ENCODE peak calls at places on chromosomes 12 and 14, in nine cellular contexts. U is hepatic stellate cell; C is BJ; M is Kasumi-1; V is SHP77; Q is GM04503; S is NCI-H187 treated with DMSO at 0.1 percent for 48 hours; P is activated naive CD8-positive, alpha-beta T cell treated with anti-CD3 and anti-CD28 coated beads, Interleukin-2, amount 50 U/mL, for 24 hours; A is transverse colon. Z is an unnamed sample.

GRCh38 chr12:132270969-132271754 is 58.2 kb downstream of the GALNT9 start:
- DNase-seq in A (no peak), V (no peak), U (no peak), C (no peak), M (no peak), P (no peak), S (no peak), Q (no peak), Z (no peak)

GRCh38 chr12:112927925-112928324 is 10.3 kb upstream of the OAS3 start:
- DNase-seq in U (no peak), M (no peak), P (no peak), S (no peak), C (no peak), A (no peak), Q (no peak), V (no peak), Z (no peak)

GRCh38 chr12:24586293-24586692 is 362.6 kb downstream of the BCAT1 start:
- DNase-seq in M (no peak), A (no peak), Q (no peak), S (no peak), V (no peak), U (no peak), C (no peak), P (no peak), Z (no peak)

GRCh38 chr14:73491256-73491976 is 683 bp downstream of the RIOX1 start:
- DNase-seq in A (peak; percentile 79), Q (no peak), S (no peak), P (peak; percentile 73), V (peak; percentile 42), C (no peak), U (peak; percentile 60), M (peak; percentile 42), Z (peak; percentile 64)

GRCh38 chr14:75022655-75023054 is 19.9 kb downstream of the EIF2B2 start:
- DNase-seq in P (no peak), S (no peak), A (no peak), U (no peak), C (no peak), V (no peak), Q (no peak), M (no peak), Z (no peak)

GRCh38 chr12:29616664-29617409 is 119.4 kb upstream of the OVCH1 start:
- DNase-seq in M (no peak), C (peak; percentile 37), P (no peak), V (no peak), U (peak; percentile 23), S (no peak), Q (no peak), A (no peak), Z (peak; percentile 91)

GRCh38 chr12:63845726-63846125 is 1.2 kb downstream of the SRGAP1 start:
- DNase-seq in C (no peak), S (no peak), V (peak; percentile 16), Q (no peak), P (no peak), U (peak; percentile 26), A (peak; percentile 30), M (no peak), Z (peak; percentile 66)

GRCh38 chr12:79373896-79374499 is 316.8 kb downstream of the PAWR start:
- DNase-seq in A (no peak), V (no peak), Q (no peak), M (peak; percentile 31), U (peak; percentile 22), P (peak; percentile 18), C (no peak), S (no peak), Z (peak; percentile 27)

GRCh38 chr12:43288666-43289065 is 263.3 kb downstream of the ADAMTS20 start:
- DNase-seq in V (no peak), Q (no peak), M (no peak), S (no peak), U (no peak), P (no peak), C (no peak), A (no peak), Z (no peak)

GRCh38 chr12:123962530-123962929 is 10.1 kb downstream of the CCDC92 start:
- DNase-seq in Q (no peak), C (no peak), P (no peak), A (no peak), V (no peak), S (no peak), U (no peak), M (no peak), Z (no peak)